ENCODE peak calls at places on chromosomes 13 and 19, in nine cellular contexts. P is NCI-H524, I is tibial nerve, X is SK-N-SH, Q is NCI-H1092, B is IMR-90, T is lung microvascular endothelial cell, Z is iPS-NIHi11, R is ovary. S is an unnamed sample.

GRCh38 chr19:39432677-39433025 is 3.1 kb downstream of the RPS16 start:
- DNase-seq in P (no peak), I (no peak), X (no peak), Q (no peak), B (no peak), T (no peak), Z (no peak), R (no peak), S (no peak)

GRCh38 chr13:23952796-23953195 is 55.5 kb upstream of the C1QTNF9B start:
- DNase-seq in P (no peak), I (no peak), X (no peak), Q (no peak), B (no peak), T (no peak), Z (no peak), R (no peak), S (no peak)

GRCh38 chr19:788821-789472 is 8.3 kb upstream of the PTBP1 start:
- DNase-seq in P (peak; percentile 27), I (no peak), X (peak; percentile 64), Q (no peak), B (no peak), T (no peak), Z (no peak), R (no peak), S (no peak)

GRCh38 chr19:42088471-42089190 is 12.7 kb downstream of the ZNF574 start:
- DNase-seq in P (no peak), I (no peak), X (no peak), Q (no peak), B (peak; percentile 81), T (peak; percentile 74), Z (no peak), R (no peak), S (no peak)

GRCh38 chr13:78589206-78589605 is 14.1 kb downstream of the POU4F1 start:
- DNase-seq in P (no peak), I (no peak), X (no peak), Q (no peak), B (peak; percentile 9), T (no peak), Z (peak; percentile 71), R (no peak), S (no peak)

GRCh38 chr19:8113017-8113416 is 36.4 kb downstream of the FBN3 start:
- DNase-seq in P (no peak), I (no peak), X (no peak), Q (no peak), B (no peak), T (no peak), Z (no peak), R (no peak), S (no peak)

GRCh38 chr19:13839193-13839937 is 37.6 kb upstream of the NANOS3 start:
- DNase-seq in P (no peak), I (peak; percentile 75), X (peak; percentile 91), Q (no peak), B (peak; percentile 84), T (peak; percentile 91), Z (no peak), R (peak; percentile 80), S (peak; percentile 85)

GRCh38 chr13:112671359-112671758 is 18.5 kb upstream of the ATP11A start:
- DNase-seq in P (no peak), I (no peak), X (no peak), Q (no peak), B (no peak), T (no peak), Z (no peak), R (no peak), S (no peak)

GRCh38 chr13:25371608-25372274 is at the start of gene ATP8A2:
- DNase-seq in P (no peak), I (no peak), X (peak; percentile 82), Q (peak; percentile 17), B (no peak), T (no peak), Z (peak; percentile 67), R (no peak), S (no peak)

GRCh38 chr13:52891685-52892084 is 43.2 kb upstream of the PCDH8 start:
- DNase-seq in P (no peak), I (no peak), X (no peak), Q (no peak), B (no peak), T (no peak), Z (no peak), R (no peak), S (no peak)

GRCh38 chr19:40257096-40257517 is 28.0 kb downstream of the AKT2 start:
- DNase-seq in P (no peak), I (no peak), X (no peak), Q (no peak), B (no peak), T (no peak), Z (peak; percentile 48), R (no peak), S (no peak)

GRCh38 chr13:26348966-26349365 is 95.0 kb downstream of the CDK8 start:
- DNase-seq in P (no peak), I (no peak), X (no peak), Q (no peak), B (no peak), T (no peak), Z (no peak), R (no peak), S (no peak)

GRCh38 chr19:3319643-3320353 is 46.6 kb upstream of the NFIC start:
- DNase-seq in P (no peak), I (no peak), X (peak; percentile 46), Q (no peak), B (no peak), T (no peak), Z (peak; percentile 4), R (no peak), S (no peak)

GRCh38 chr19:31518626-31519025 is 169.4 kb upstream of the TSHZ3 start:
- DNase-seq in P (no peak), I (no peak), X (no peak), Q (no peak), B (no peak), T (no peak), Z (no peak), R (no peak), S (no peak)

GRCh38 chr19:55599468-55600335 is at the start of the genes FIZ1 and ZNF524:
- DNase-seq in P (peak; percentile 100), I (peak; percentile 99), X (peak; percentile 92), Q (peak; percentile 97), B (peak; percentile 98), T (peak; percentile 99), Z (peak; percentile 68), R (peak; percentile 99), S (peak; percentile 97)

GRCh38 chr19:56423276-56423984 is 19.3 kb downstream of the ZNF583 start:
- DNase-seq in P (no peak), I (no peak), X (no peak), Q (no peak), B (no peak), T (no peak), Z (no peak), R (no peak), S (no peak)

GRCh38 chr13:113596321-113597200 is 12.0 kb downstream of the TFDP1 start:
- DNase-seq in P (no peak), I (no peak), X (no peak), Q (no peak), B (no peak), T (no peak), Z (no peak), R (peak; percentile 21), S (no peak)

GRCh38 chr19:46271488-46272197 is 25.2 kb upstream of the HIF3A start:
- DNase-seq in P (no peak), I (no peak), X (no peak), Q (no peak), B (peak; percentile 70), T (peak; percentile 66), Z (peak; percentile 35), R (no peak), S (no peak)

GRCh38 chr19:14565298-14565679 is 6.6 kb downstream of the NDUFB7 start:
- DNase-seq in P (no peak), I (no peak), X (peak; percentile 15), Q (no peak), B (no peak), T (no peak), Z (no peak), R (peak; percentile 38), S (no peak)

GRCh38 chr19:15244808-15245207 is 12.6 kb upstream of the EPHX3 start:
- DNase-seq in P (no peak), I (no peak), X (no peak), Q (no peak), B (no peak), T (no peak), Z (no peak), R (no peak), S (no peak)

GRCh38 chr19:47210689-47211316 is 20.2 kb downstream of the BBC3 start:
- DNase-seq in P (no peak), I (peak; percentile 99), X (peak; percentile 74), Q (no peak), B (peak; percentile 80), T (peak; percentile 79), Z (peak; percentile 76), R (peak; percentile 73), S (peak; percentile 72)

GRCh38 chr13:113862191-113862765 is 1.6 kb downstream of the GAS6 start:
- DNase-seq in P (no peak), I (no peak), X (no peak), Q (no peak), B (peak; percentile 36), T (no peak), Z (no peak), R (peak; percentile 45), S (no peak)

GRCh38 chr19:5691205-5691929 is 1.3 kb downstream of the RPL36 start:
- DNase-seq in P (no peak), I (peak; percentile 33), X (peak; percentile 67), Q (peak; percentile 21), B (peak; percentile 31), T (peak; percentile 75), Z (no peak), R (peak; percentile 86), S (peak; percentile 49)

GRCh38 chr19:29976151-29976943 is 34.3 kb downstream of the URI1 start:
- DNase-seq in P (no peak), I (no peak), X (no peak), Q (no peak), B (no peak), T (no peak), Z (no peak), R (no peak), S (no peak)

GRCh38 chr19:51431124-51431523 is 13.7 kb upstream of the SIGLEC10 start:
- DNase-seq in P (no peak), I (no peak), X (no peak), Q (no peak), B (no peak), T (no peak), Z (no peak), R (no peak), S (no peak)

GRCh38 chr19:12828494-12828893 is 5.9 kb downstream of the RTBDN start:
- DNase-seq in P (no peak), I (no peak), X (peak; percentile 92), Q (peak; percentile 76), B (no peak), T (no peak), Z (peak; percentile 78), R (peak; percentile 50), S (no peak)

GRCh38 chr19:35110974-35111373 is 4.6 kb upstream of the FXYD3 start:
- DNase-seq in P (no peak), I (no peak), X (no peak), Q (no peak), B (no peak), T (no peak), Z (no peak), R (no peak), S (no peak)

GRCh38 chr19:47494211-47494547 is 10.2 kb upstream of the KPTN start:
- DNase-seq in P (peak; percentile 31), I (no peak), X (peak; percentile 56), Q (no peak), B (no peak), T (no peak), Z (no peak), R (no peak), S (no peak)

GRCh38 chr13:83716121-83716520 is 166.2 kb downstream of the SLITRK1 start:
- DNase-seq in P (no peak), I (no peak), X (no peak), Q (no peak), B (no peak), T (no peak), Z (no peak), R (no peak), S (no peak)

GRCh38 chr19:45899919-45900589 is 2.4 kb downstream of the MYPOP start:
- DNase-seq in P (no peak), I (no peak), X (no peak), Q (no peak), B (no peak), T (no peak), Z (no peak), R (no peak), S (no peak)

GRCh38 chr13:114157869-114158495 is 21.1 kb upstream of the CFAP97D2 start:
- DNase-seq in P (no peak), I (no peak), X (no peak), Q (no peak), B (no peak), T (no peak), Z (peak; percentile 2), R (no peak), S (no peak)

S was measured in activated CD4-positive, alpha-beta T cell treated with anti-CD3 and anti-CD28 coated beads, Interleukin-2, amount 50 U/mL, for 24 hours.